ENCODE peak calls at places on chromosomes 12 and 14, in six cellular contexts. Y, I, O, W, K and F are unnamed samples.
A peak's percentile ranks its signal among the peaks of the same experiment; 100 is the strongest.

GRCh38 chr12:113957627-113958026 is 8.5 kb downstream of the RBM19 start:
- DNase-seq in Y (no peak), I (no peak), O (no peak), W (no peak), K (no peak), F (no peak)

GRCh38 chr14:89507926-89508460 is 91.0 kb upstream of the FOXN3 start:
- DNase-seq in Y (peak; percentile 89), I (no peak), O (no peak), W (no peak), K (no peak), F (no peak)

GRCh38 chr14:80388980-80389711 is 177.8 kb upstream of the DIO2 start:
- DNase-seq in Y (peak; percentile 94), I (no peak), O (peak; percentile 89), W (no peak), K (no peak), F (no peak)

GRCh38 chr14:50417853-50418252 is 21.2 kb upstream of the CDKL1 start:
- DNase-seq in Y (no peak), I (no peak), O (no peak), W (no peak), K (no peak), F (no peak)

GRCh38 chr12:108838194-108839010 is 19.0 kb downstream of the SSH1 start:
- DNase-seq in Y (peak; percentile 99), I (peak; percentile 64), O (peak; percentile 98), W (no peak), K (peak; percentile 61), F (no peak)

GRCh38 chr14:85732031-85732430 is 202.1 kb downstream of the FLRT2 start:
- DNase-seq in Y (no peak), I (no peak), O (no peak), W (no peak), K (no peak), F (no peak)

GRCh38 chr12:65662590-65662989 is 161.7 kb upstream of the HMGA2 start:
- DNase-seq in Y (no peak), I (no peak), O (no peak), W (no peak), K (no peak), F (peak; percentile 26)

GRCh38 chr14:78088941-78089340 is 81.2 kb upstream of the NRXN3 start:
- DNase-seq in Y (peak; percentile 50), I (no peak), O (no peak), W (no peak), K (peak; percentile 27), F (no peak)

GRCh38 chr14:101315802-101316296 is 245.4 kb upstream of the DIO3 start:
- DNase-seq in Y (peak; percentile 70), I (no peak), O (peak; percentile 70), W (no peak), K (no peak), F (no peak)

GRCh38 chr12:109487181-109488050 is 10.0 kb downstream of the UBE3B start:
- DNase-seq in Y (no peak), I (no peak), O (no peak), W (no peak), K (no peak), F (no peak)

GRCh38 chr12:111761099-111761498 is 5.6 kb upstream of the ALDH2 start:
- DNase-seq in Y (no peak), I (no peak), O (no peak), W (peak; percentile 53), K (no peak), F (peak; percentile 56)

GRCh38 chr12:106303202-106303820 is 778 bp downstream of the TCP11L2 start:
- DNase-seq in Y (peak; percentile 67), I (peak; percentile 78), O (peak; percentile 50), W (peak; percentile 80), K (peak; percentile 92), F (peak; percentile 85)

GRCh38 chr14:54792288-54792687 is 110.3 kb downstream of the GCH1 start:
- DNase-seq in Y (no peak), I (no peak), O (no peak), W (no peak), K (peak; percentile 25), F (no peak)

GRCh38 chr14:39376671-39377403 is 55.4 kb downstream of the FBXO33 start:
- DNase-seq in Y (no peak), I (no peak), O (peak; percentile 61), W (no peak), K (peak; percentile 9), F (no peak)

GRCh38 chr14:98173291-98173690 is 1098.7 kb downstream of the BCL11B start:
- DNase-seq in Y (no peak), I (no peak), O (no peak), W (no peak), K (no peak), F (no peak)

GRCh38 chr12:66352197-66352596 is 49.9 kb downstream of the HELB start:
- DNase-seq in Y (peak; percentile 54), I (peak; percentile 41), O (no peak), W (peak; percentile 67), K (peak; percentile 88), F (peak; percentile 72)

GRCh38 chr12:49502590-49502989 is 36.2 kb upstream of the KCNH3 start:
- DNase-seq in Y (no peak), I (no peak), O (no peak), W (no peak), K (no peak), F (no peak)

GRCh38 chr14:104135121-104135903 is 3.1 kb upstream of the KIF26A start:
- DNase-seq in Y (peak; percentile 29), I (peak; percentile 81), O (no peak), W (no peak), K (peak; percentile 91), F (peak; percentile 80)

DNA sequence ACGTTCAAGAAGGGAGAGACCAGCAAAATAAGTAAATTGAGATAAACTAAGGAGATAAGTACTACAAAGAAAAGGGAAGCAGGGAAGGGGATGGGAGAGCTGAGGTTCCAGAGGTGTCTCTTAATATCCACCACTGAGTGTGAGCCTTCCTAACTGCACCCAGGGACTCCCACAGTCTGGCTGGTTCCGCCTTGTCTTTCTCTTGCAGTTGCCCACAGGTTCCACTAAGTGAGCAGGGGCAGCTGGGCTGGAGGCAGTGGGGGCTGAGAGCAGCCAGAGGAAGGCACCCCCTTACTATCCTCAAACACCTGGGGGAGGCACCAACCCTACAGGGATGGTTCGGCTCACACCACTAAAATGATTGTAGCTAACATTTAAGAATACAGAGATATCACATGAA is 214.9 kb downstream of the SLC41A2 start:
- DNase-seq in Y (no peak), I (no peak), O (no peak), W (no peak), K (no peak), F (no peak)
- H3K9me2 ChIP-seq in Y (no peaks in the 10 kb centered on the region), I (no peaks in the 10 kb centered on the region), O (no peaks in the 10 kb centered on the region), W (no peaks in the 10 kb centered on the region), K (no peaks in the 10 kb centered on the region), F (no peaks in the 10 kb centered on the region)

DNA sequence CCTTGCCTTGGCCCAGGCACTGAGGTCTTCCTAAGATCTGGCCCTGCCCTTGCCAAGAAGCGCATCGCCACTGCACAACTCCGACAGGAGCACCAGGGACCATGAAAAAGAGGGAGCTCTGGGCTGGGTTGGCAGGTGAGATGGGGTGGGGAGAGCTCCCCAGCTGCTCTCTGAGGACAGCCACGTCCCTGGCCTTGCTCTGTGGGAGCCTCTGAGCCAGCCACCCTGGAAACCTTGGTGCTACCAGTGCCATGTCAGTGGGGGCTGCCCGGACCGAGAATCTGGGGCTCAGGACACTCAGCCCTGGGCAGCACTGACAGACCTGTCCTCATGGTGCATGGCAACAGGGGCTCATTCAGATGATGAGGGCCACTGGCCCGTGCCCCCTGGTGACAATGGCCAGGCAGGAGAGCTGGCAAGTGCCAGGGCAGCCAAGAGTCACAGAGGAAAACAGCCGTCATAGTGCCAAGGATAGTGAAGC is 134.8 kb downstream of the ZFP36L1 start:
- DNase-seq in Y (no peak), I (no peak), O (no peak), W (no peak), K (no peak), F (no peak)
- H2AFZ ChIP-seq in Y (no peak overlapping the region), I (no peak overlapping the region), O (no peak overlapping the region), W (no peak overlapping the region), K (no peak overlapping the region), F (no peak overlapping the region)

GRCh38 chr12:124939428-124940142 is 25.1 kb upstream of the UBC start:
- DNase-seq in Y (peak; percentile 98), I (peak; percentile 80), O (peak; percentile 87), W (peak; percentile 91), K (peak; percentile 95), F (peak; percentile 96)

GRCh38 chr12:124938066-124938465 is 23.6 kb upstream of the UBC start:
- DNase-seq in Y (peak; percentile 13), I (no peak), O (no peak), W (peak; percentile 28), K (no peak), F (peak; percentile 56)

GRCh38 chr12:124940393-124941169 is 26.1 kb upstream of the UBC start:
- DNase-seq in Y (peak; percentile 97), I (peak; percentile 82), O (peak; percentile 88), W (peak; percentile 90), K (peak; percentile 97), F (peak; percentile 95)

GRCh38 chr12:124940143-124940392 is 25.6 kb upstream of the UBC start:
- DNase-seq in Y (no peak), I (no peak), O (no peak), W (no peak), K (no peak), F (no peak)

GRCh38 chr12:124938606-124939427 is 24.4 kb upstream of the UBC start:
- DNase-seq in Y (peak; percentile 68), I (peak; percentile 61), O (no peak), W (peak; percentile 88), K (peak; percentile 75), F (peak; percentile 54)
- H3K9me2 ChIP-seq in Y (no peaks in the 10 kb centered on the region), I (no peaks in the 10 kb centered on the region), O (no peaks in the 10 kb centered on the region), W (no peaks in the 10 kb centered on the region), K (no peaks in the 10 kb centered on the region), F (no peaks in the 10 kb centered on the region)

DNA sequence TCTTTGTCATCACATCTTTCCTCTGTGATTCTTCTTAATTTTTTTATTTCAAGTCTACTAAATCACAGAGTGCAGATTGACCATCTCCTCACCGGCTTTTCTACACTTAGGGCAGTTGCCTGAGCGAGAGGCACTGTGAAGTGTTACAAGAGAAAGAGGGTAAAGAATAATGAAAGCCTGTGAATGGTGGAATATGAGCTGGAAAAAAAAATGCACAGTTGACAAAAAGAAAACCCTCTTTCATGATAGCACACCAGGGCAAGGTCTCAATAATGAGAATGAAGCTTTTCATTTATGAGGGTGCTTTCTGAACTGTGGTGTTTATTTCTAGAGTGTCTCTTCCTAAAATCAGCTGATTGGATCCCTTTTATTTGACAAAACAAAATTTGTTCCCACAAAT is 106.2 kb upstream of the PDE3A start:
- DNase-seq in Y (no peak), I (no peak), O (no peak), W (no peak), K (no peak), F (no peak)
- H2AFZ ChIP-seq in Y (no peak overlapping the region), I (no peak overlapping the region), O (no peak overlapping the region), W (no peak overlapping the region), K (no peak overlapping the region), F (no peak overlapping the region)

GRCh38 chr12:68831751-68832503 is 23.9 kb downstream of the MDM2 start:
- DNase-seq in Y (no peak), I (no peak), O (no peak), W (no peak), K (no peak), F (no peak)
- H3K9me2 ChIP-seq in Y (no peaks in the 10 kb centered on the region), I (no peaks in the 10 kb centered on the region), O (no peaks in the 10 kb centered on the region), W (no peaks in the 10 kb centered on the region), K (no peaks in the 10 kb centered on the region), F (no peaks in the 10 kb centered on the region)

DNA sequence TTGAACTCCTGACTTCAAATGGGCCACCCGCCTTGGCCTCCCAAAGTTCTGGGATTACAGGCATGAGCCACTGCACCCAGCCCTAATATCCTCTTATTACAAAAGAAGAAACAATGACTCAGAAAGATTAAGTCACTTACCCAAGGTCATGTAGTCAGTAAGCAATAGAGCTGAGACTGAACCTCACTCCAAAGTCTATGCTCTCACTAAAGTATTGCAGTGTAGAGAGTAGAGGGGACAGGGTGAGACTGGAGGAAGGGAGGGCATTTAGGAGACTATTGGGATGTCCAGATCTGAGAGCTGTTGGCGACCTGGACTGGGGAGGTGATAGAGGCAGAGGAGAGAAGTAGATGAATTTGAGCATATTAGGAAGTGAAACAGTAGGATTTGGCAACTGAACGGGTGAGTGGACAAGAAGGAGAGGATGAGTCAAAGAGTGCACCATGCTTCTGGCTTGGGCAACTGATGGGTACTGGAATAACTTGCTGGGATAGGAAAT is 11.8 kb downstream of the P2RX7 start:
- DNase-seq in Y (peak; percentile 22), I (no peak), O (peak; percentile 55), W (no peak), K (no peak), F (peak; percentile 45)
- H2AFZ ChIP-seq in Y (no peak overlapping the region), I (no peak overlapping the region), O (no peak overlapping the region), W (no peak overlapping the region), K (no peak overlapping the region), F (no peak overlapping the region)